ENCODE peak calls at places on chromosomes 11 and 22, in four cellular contexts. One of them, this sample, is unnamed.

GRCh38 chr11:28770806-28771205 is 662.6 kb downstream of the METTL15 start:
- DNase-seq in natural killer cell treated with Interleukin-12 subunit alpha and Interleukin-12 subunit beta and Interleukin-15 and Interleukin-18, amount 100 ng/mL, for 72 hours: no peak
- DNase-seq in heart left ventricle: no peak
- DNase-seq in germinal center: no peak
- DNase-seq in this sample: no peak

GRCh38 chr22:35971418-35972119 is 57.1 kb downstream of the RBFOX2 start:
- DNase-seq in natural killer cell treated with Interleukin-12 subunit alpha and Interleukin-12 subunit beta and Interleukin-15 and Interleukin-18, amount 100 ng/mL, for 72 hours: no peak
- DNase-seq in heart left ventricle: no peak
- DNase-seq in germinal center: no peak
- DNase-seq in this sample: peak; percentile 32

GRCh38 chr11:63667993-63668392 is 3.2 kb downstream of the ATL3 start:
- DNase-seq in natural killer cell treated with Interleukin-12 subunit alpha and Interleukin-12 subunit beta and Interleukin-15 and Interleukin-18, amount 100 ng/mL, for 72 hours: no peak
- DNase-seq in heart left ventricle: no peak
- DNase-seq in germinal center: no peak
- DNase-seq in this sample: no peak

GRCh38 chr11:101775033-101775432 is 139.8 kb upstream of the CEP126 start:
- DNase-seq in natural killer cell treated with Interleukin-12 subunit alpha and Interleukin-12 subunit beta and Interleukin-15 and Interleukin-18, amount 100 ng/mL, for 72 hours: no peak
- DNase-seq in heart left ventricle: no peak
- DNase-seq in germinal center: no peak
- DNase-seq in this sample: no peak

GRCh38 chr11:44990665-44991064 is 40.0 kb upstream of the TP53I11 start:
- DNase-seq in natural killer cell treated with Interleukin-12 subunit alpha and Interleukin-12 subunit beta and Interleukin-15 and Interleukin-18, amount 100 ng/mL, for 72 hours: no peak
- DNase-seq in heart left ventricle: no peak
- DNase-seq in germinal center: no peak
- DNase-seq in this sample: no peak

GRCh38 chr22:21816787-21817496 is 50.5 kb downstream of the MAPK1 start:
- DNase-seq in natural killer cell treated with Interleukin-12 subunit alpha and Interleukin-12 subunit beta and Interleukin-15 and Interleukin-18, amount 100 ng/mL, for 72 hours: peak; percentile 71
- DNase-seq in heart left ventricle: no peak
- DNase-seq in germinal center: peak; percentile 79
- DNase-seq in this sample: no peak

GRCh38 chr11:16526947-16527346 is 170.6 kb upstream of the SOX6 start:
- DNase-seq in natural killer cell treated with Interleukin-12 subunit alpha and Interleukin-12 subunit beta and Interleukin-15 and Interleukin-18, amount 100 ng/mL, for 72 hours: no peak
- DNase-seq in heart left ventricle: no peak
- DNase-seq in germinal center: no peak
- DNase-seq in this sample: no peak

GRCh38 chr11:115676768-115677167 is 172.6 kb upstream of the CADM1 start:
- DNase-seq in natural killer cell treated with Interleukin-12 subunit alpha and Interleukin-12 subunit beta and Interleukin-15 and Interleukin-18, amount 100 ng/mL, for 72 hours: no peak
- DNase-seq in heart left ventricle: no peak
- DNase-seq in germinal center: no peak
- DNase-seq in this sample: no peak

GRCh38 chr22:47190276-47190956 is 428.0 kb downstream of the TBC1D22A start:
- DNase-seq in natural killer cell treated with Interleukin-12 subunit alpha and Interleukin-12 subunit beta and Interleukin-15 and Interleukin-18, amount 100 ng/mL, for 72 hours: peak; percentile 39
- DNase-seq in heart left ventricle: no peak
- DNase-seq in germinal center: no peak
- DNase-seq in this sample: peak; percentile 4

GRCh38 chr11:3107608-3108182 is 50.5 kb upstream of the CARS1 start:
- DNase-seq in natural killer cell treated with Interleukin-12 subunit alpha and Interleukin-12 subunit beta and Interleukin-15 and Interleukin-18, amount 100 ng/mL, for 72 hours: peak; percentile 49
- DNase-seq in heart left ventricle: peak; percentile 23
- DNase-seq in germinal center: no peak
- DNase-seq in this sample: no peak

GRCh38 chr11:127226959-127227358 is 226.4 kb upstream of the KIRREL3 start:
- DNase-seq in natural killer cell treated with Interleukin-12 subunit alpha and Interleukin-12 subunit beta and Interleukin-15 and Interleukin-18, amount 100 ng/mL, for 72 hours: no peak
- DNase-seq in heart left ventricle: no peak
- DNase-seq in germinal center: no peak
- DNase-seq in this sample: no peak

GRCh38 chr11:126129681-126130671 is 67.3 kb upstream of the CDON start:
- DNase-seq in natural killer cell treated with Interleukin-12 subunit alpha and Interleukin-12 subunit beta and Interleukin-15 and Interleukin-18, amount 100 ng/mL, for 72 hours: peak; percentile 31
- DNase-seq in heart left ventricle: no peak
- DNase-seq in germinal center: no peak
- DNase-seq in this sample: no peak

GRCh38 chr11:92415246-92415645 is 190.6 kb downstream of the FAT3 start:
- DNase-seq in natural killer cell treated with Interleukin-12 subunit alpha and Interleukin-12 subunit beta and Interleukin-15 and Interleukin-18, amount 100 ng/mL, for 72 hours: no peak
- DNase-seq in heart left ventricle: no peak
- DNase-seq in germinal center: no peak
- DNase-seq in this sample: no peak

GRCh38 chr11:128451651-128452470 is 135.5 kb downstream of the ETS1 start:
- DNase-seq in natural killer cell treated with Interleukin-12 subunit alpha and Interleukin-12 subunit beta and Interleukin-15 and Interleukin-18, amount 100 ng/mL, for 72 hours: no peak
- DNase-seq in heart left ventricle: peak; percentile 75
- DNase-seq in germinal center: peak; percentile 15
- DNase-seq in this sample: peak; percentile 64

GRCh38 chr22:23193882-23194281 is 13.6 kb downstream of the BCR start:
- DNase-seq in natural killer cell treated with Interleukin-12 subunit alpha and Interleukin-12 subunit beta and Interleukin-15 and Interleukin-18, amount 100 ng/mL, for 72 hours: no peak
- DNase-seq in heart left ventricle: no peak
- DNase-seq in germinal center: no peak
- DNase-seq in this sample: no peak

GRCh38 chr11:107078375-107078774 is 60.1 kb upstream of the GUCY1A2 start:
- DNase-seq in natural killer cell treated with Interleukin-12 subunit alpha and Interleukin-12 subunit beta and Interleukin-15 and Interleukin-18, amount 100 ng/mL, for 72 hours: no peak
- DNase-seq in heart left ventricle: no peak
- DNase-seq in germinal center: no peak
- DNase-seq in this sample: no peak

GRCh38 chr22:21719024-21719423 is 16.6 kb downstream of the YPEL1 start:
- DNase-seq in natural killer cell treated with Interleukin-12 subunit alpha and Interleukin-12 subunit beta and Interleukin-15 and Interleukin-18, amount 100 ng/mL, for 72 hours: no peak
- DNase-seq in heart left ventricle: no peak
- DNase-seq in germinal center: no peak
- DNase-seq in this sample: no peak

GRCh38 chr11:71198141-71198822 is 54.1 kb downstream of the SHANK2 start:
- DNase-seq in natural killer cell treated with Interleukin-12 subunit alpha and Interleukin-12 subunit beta and Interleukin-15 and Interleukin-18, amount 100 ng/mL, for 72 hours: peak; percentile 32
- DNase-seq in heart left ventricle: no peak
- DNase-seq in germinal center: no peak
- DNase-seq in this sample: no peak

GRCh38 chr11:97140885-97141494 is 751.2 kb downstream of the JRKL start:
- DNase-seq in natural killer cell treated with Interleukin-12 subunit alpha and Interleukin-12 subunit beta and Interleukin-15 and Interleukin-18, amount 100 ng/mL, for 72 hours: no peak
- DNase-seq in heart left ventricle: no peak
- DNase-seq in germinal center: no peak
- DNase-seq in this sample: no peak